ENCODE peak calls at places on chromosome 12, in nine cellular contexts. E is globus pallidus, C is astrocyte of the spinal cord, Y is GM04504, H is left cardiac atrium, J is mucosa of descending colon, Z is B cell, G is tibial artery, W is EH. K is an unnamed sample.

GRCh38 chr12:1655225-1655788 is 26.3 kb downstream of the WNT5B start:
- DNase-seq in E (no peak), C (no peak), Y (no peak), H (no peak), J (no peak), Z (no peak), G (no peak), W (no peak), K (no peak)

GRCh38 chr12:120209851-120210250 is 8.9 kb upstream of the RPLP0 start:
- DNase-seq in E (no peak), C (no peak), Y (no peak), H (no peak), J (peak), Z (peak), G (no peak), W (no peak), K (no peak)

GRCh38 chr12:46664771-46665287 is 161.0 kb downstream of the SLC38A4 start:
- DNase-seq in E (no peak), C (peak), Y (peak), H (no peak), J (no peak), Z (no peak), G (no peak), W (peak), K (no peak)

GRCh38 chr12:67986632-67987031 is 2.6 kb upstream of the IFNG-AS1 start:
- DNase-seq in E (no peak), C (no peak), Y (no peak), H (no peak), J (no peak), Z (no peak), G (no peak), W (no peak), K (no peak)

GRCh38 chr12:26936559-26937442 is 980 bp downstream of the INTS13 start:
- DNase-seq in E (no peak), C (peak), Y (no peak), H (no peak), J (no peak), Z (no peak), G (no peak), W (peak), K (no peak)

GRCh38 chr12:75177997-75178396 is 31.6 kb downstream of the KCNC2 start:
- DNase-seq in E (no peak), C (peak), Y (peak), H (no peak), J (no peak), Z (no peak), G (no peak), W (peak), K (no peak)

GRCh38 chr12:89693639-89694202 is 14.9 kb downstream of the ATP2B1 start:
- DNase-seq in E (no peak), C (peak), Y (no peak), H (no peak), J (no peak), Z (no peak), G (no peak), W (peak), K (no peak)

GRCh38 chr12:5428332-5429221 is 3.3 kb upstream of the NTF3 start:
- DNase-seq in E (no peak), C (no peak), Y (no peak), H (no peak), J (no peak), Z (no peak), G (no peak), W (peak), K (no peak)

GRCh38 chr12:104747956-104748355 is 210.1 kb downstream of the SLC41A2 start:
- DNase-seq in E (no peak), C (no peak), Y (no peak), H (no peak), J (no peak), Z (no peak), G (no peak), W (no peak), K (no peak)

GRCh38 chr12:79547735-79548347 is 142.9 kb downstream of the PAWR start:
- DNase-seq in E (peak), C (peak), Y (peak), H (peak), J (no peak), Z (peak), G (no peak), W (peak), K (no peak)

GRCh38 chr12:117662220-117662619 is 300.8 kb upstream of the NOS1 start:
- DNase-seq in E (no peak), C (no peak), Y (no peak), H (no peak), J (no peak), Z (no peak), G (no peak), W (no peak), K (no peak)